ENCODE peak calls at places on chromosomes 2 and 18, in ten cellular contexts. P is right atrium auricular region; G is A549; M is CD8-positive, alpha-beta memory T cell; B is colonic mucosa; F is pancreas; Q is ovary; Y is left lung; W is GM23248; T is tibial artery. N is an unnamed sample.

GRCh38 chr18:49340446-49340845 is 120.0 kb downstream of the DYM start:
- DNase-seq in T (no peak), F (no peak), P (no peak), B (no peak), Q (no peak), G (no peak), Y (no peak), M (no peak), W (peak; percentile 82), N (no peak)

GRCh38 chr18:76405761-76406356 is 89.2 kb downstream of the ZNF516 start:
- DNase-seq in Q (no peak), W (peak; percentile 37), Y (no peak), T (no peak), M (no peak), G (peak; percentile 58), P (no peak), B (peak; percentile 52), F (no peak), N (peak; percentile 76)

GRCh38 chr2:109063326-109063670 is 65.7 kb upstream of the SH3RF3 start:
- DNase-seq in M (no peak), P (peak; percentile 40), T (no peak), G (no peak), Q (no peak), Y (no peak), W (no peak), B (no peak), F (no peak), N (no peak)

GRCh38 chr2:46333912-46334311 is 36.7 kb downstream of the EPAS1 start:
- DNase-seq in F (no peak), G (peak; percentile 56), M (no peak), W (peak; percentile 39), Q (no peak), B (no peak), Y (no peak), T (peak; percentile 85), P (no peak), N (no peak)

GRCh38 chr2:57881998-57882884 is 164.4 kb upstream of the VRK2 start:
- DNase-seq in W (peak; percentile 71), T (no peak), G (peak; percentile 96), Q (no peak), F (no peak), P (no peak), Y (no peak), B (peak; percentile 52), M (no peak), N (no peak)

GRCh38 chr2:10906926-10907479 is 4.7 kb upstream of the KCNF1 start:
- DNase-seq in P (no peak), G (no peak), B (no peak), W (no peak), Y (no peak), Q (no peak), F (no peak), M (no peak), T (no peak), N (no peak)

GRCh38 chr2:237270556-237270955 is 143.4 kb downstream of the COL6A3 start:
- DNase-seq in P (no peak), M (no peak), Q (no peak), F (no peak), Y (no peak), W (peak; percentile 30), B (no peak), G (no peak), T (no peak), N (no peak)

GRCh38 chr2:120034616-120035015 is 21.7 kb downstream of the EPB41L5 start:
- DNase-seq in F (no peak), M (no peak), T (no peak), G (no peak), Y (no peak), B (no peak), P (no peak), W (no peak), Q (no peak), N (no peak)

GRCh38 chr18:48952287-48953095 is 1.7 kb upstream of the SMAD7 start:
- DNase-seq in B (peak; percentile 74), W (peak; percentile 96), Q (peak; percentile 87), T (peak; percentile 92), G (peak; percentile 74), F (peak; percentile 89), Y (peak; percentile 89), P (peak; percentile 90), M (peak; percentile 49), N (peak; percentile 95)

GRCh38 chr2:43100362-43100882 is 126.0 kb downstream of the ZFP36L2 start:
- DNase-seq in F (no peak), B (no peak), Q (no peak), W (no peak), G (no peak), T (no peak), Y (no peak), M (no peak), P (no peak), N (no peak)

GRCh38 chr18:43465483-43465882 is 188.2 kb upstream of the SYT4 start:
- DNase-seq in F (no peak), P (no peak), W (no peak), B (no peak), M (no peak), G (no peak), T (no peak), Y (no peak), Q (no peak), N (no peak)

GRCh38 chr2:134371041-134371440 is 117.2 kb downstream of the MGAT5 start:
- DNase-seq in Q (no peak), B (no peak), Y (no peak), T (no peak), F (no peak), M (no peak), P (no peak), G (no peak), W (peak; percentile 60), N (no peak)
- H3K4me1 ChIP-seq in Q (peaks cover 28% of the 10 kb centered on the region), B (peaks cover 8% of the 10 kb centered on the region), Y (no peaks in the 10 kb centered on the region), T (peaks cover 64% of the 10 kb centered on the region), F (no peaks in the 10 kb centered on the region), M (peaks cover 21% of the 10 kb centered on the region), P (peaks cover 67% of the 10 kb centered on the region), G (no peaks in the 10 kb centered on the region), W (peaks cover 28% of the 10 kb centered on the region), N (peaks cover 22% of the 10 kb centered on the region)

GRCh38 chr2:61721382-61721781 is 132.5 kb downstream of the FAM161A start:
- DNase-seq in G (no peak), Q (no peak), M (no peak), Y (no peak), W (no peak), F (no peak), P (no peak), B (no peak), T (no peak), N (no peak)

GRCh38 chr2:61718965-61719364 is 134.9 kb downstream of the FAM161A start:
- DNase-seq in M (no peak), P (no peak), T (no peak), B (no peak), F (no peak), Q (no peak), W (no peak), G (no peak), Y (no peak), N (no peak)

GRCh38 chr2:61722311-61722710 is 131.5 kb downstream of the FAM161A start:
- DNase-seq in P (no peak), Q (no peak), M (no peak), Y (no peak), W (no peak), B (no peak), G (no peak), F (no peak), T (no peak), N (no peak)

GRCh38 chr2:61722800-61723199 is 131.1 kb downstream of the FAM161A start:
- DNase-seq in T (no peak), F (no peak), P (no peak), G (no peak), Y (no peak), Q (no peak), B (no peak), W (no peak), M (no peak), N (no peak)

GRCh38 chr2:61720911-61721310 is 132.9 kb downstream of the FAM161A start:
- DNase-seq in Q (no peak), Y (no peak), M (no peak), T (no peak), W (no peak), B (no peak), P (no peak), F (no peak), G (no peak), N (no peak)
- H3K27ac ChIP-seq in Q (no peak overlapping the region), Y (no peak overlapping the region), M (no peak overlapping the region), T (no peak overlapping the region), W (no peak overlapping the region), B (no peak overlapping the region), P (no peak overlapping the region), F (no peak overlapping the region), G (no peak overlapping the region), N (no peak overlapping the region)

GRCh38 chr2:100832885-100833284 is 12.9 kb downstream of the NPAS2 start:
- DNase-seq in B (no peak), M (no peak), W (peak; percentile 48), T (no peak), P (no peak), Q (no peak), F (no peak), Y (no peak), G (no peak), N (no peak)

GRCh38 chr2:100835253-100835652 is 15.3 kb downstream of the NPAS2 start:
- DNase-seq in P (no peak), M (no peak), B (no peak), Y (no peak), T (no peak), Q (no peak), G (no peak), W (no peak), F (no peak), N (no peak)

GRCh38 chr2:100834221-100834620 is 14.3 kb downstream of the NPAS2 start:
- DNase-seq in B (no peak), M (no peak), F (no peak), G (no peak), W (no peak), Q (no peak), P (no peak), Y (no peak), T (no peak), N (no peak)

GRCh38 chr2:100831831-100832230 is 11.9 kb downstream of the NPAS2 start:
- DNase-seq in W (peak; percentile 19), F (no peak), G (no peak), P (peak; percentile 73), Q (no peak), M (no peak), Y (no peak), B (no peak), T (no peak), N (no peak)

DNA sequence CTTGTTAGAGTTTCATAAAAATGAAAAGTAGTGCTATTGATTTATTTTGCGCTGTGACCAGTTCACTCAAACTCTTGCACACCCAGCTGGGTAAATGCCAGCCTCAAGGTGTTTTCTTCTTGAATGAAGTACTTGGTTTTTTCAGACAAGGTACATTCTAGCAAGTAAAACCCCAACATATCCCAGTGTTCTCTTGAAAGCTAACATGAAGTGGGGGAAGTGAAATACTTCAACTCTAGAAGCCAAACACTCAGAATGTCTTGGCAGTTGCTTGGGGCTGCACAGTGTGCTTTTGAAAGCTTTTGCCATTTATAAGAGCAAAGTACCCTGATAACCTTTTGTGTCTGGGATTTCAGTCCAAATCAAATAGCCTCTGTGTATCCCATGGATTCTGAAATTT is 13.4 kb downstream of the NPAS2 start:
- DNase-seq in P (no peak), T (no peak), W (no peak), G (no peak), B (no peak), F (no peak), M (no peak), Q (no peak), Y (no peak), N (no peak)
- H3K4me3 ChIP-seq in P (no peak overlapping the region), T (no peak overlapping the region), W (no peak overlapping the region), G (no peak overlapping the region), B (no peak overlapping the region), F (no peak overlapping the region), M (no peak overlapping the region), Q (no peak overlapping the region), Y (no peak overlapping the region), N (no peak overlapping the region)

GRCh38 chr2:217863874-217864273 is 138.9 kb downstream of the TNS1 start:
- DNase-seq in Q (no peak), Y (no peak), B (no peak), F (no peak), M (no peak), W (no peak), G (no peak), P (no peak), T (no peak), N (no peak)
- H3K4me1 ChIP-seq in Q (peaks cover 3% of the 10 kb centered on the region), Y (peaks cover 18% of the 10 kb centered on the region), B (no peaks in the 10 kb centered on the region), F (no peaks in the 10 kb centered on the region), M (no peaks in the 10 kb centered on the region), W (peaks cover 14% of the 10 kb centered on the region), G (no peaks in the 10 kb centered on the region), P (peaks cover 78% of the 10 kb centered on the region), T (peaks cover 98% of the 10 kb centered on the region), N (peaks cover 35% of the 10 kb centered on the region)

N was measured in ascending aorta.